ENCODE peak calls at places on chromosomes 2 and 18, in four cellular contexts. G, Y, R and H are unnamed samples.

GRCh38 chr2:199985625-199986207 is 30.3 kb downstream of the MAIP1 start:
- DNase-seq in G (peak), Y (peak), R (peak), H (peak)

GRCh38 chr2:136129601-136130000 is 11.7 kb upstream of the CXCR4 start:
- DNase-seq in G (no peak), Y (peak), R (no peak), H (no peak)

GRCh38 chr2:29522951-29523669 is 398.3 kb downstream of the ALK start:
- DNase-seq in G (no peak), Y (no peak), R (peak), H (no peak)

GRCh38 chr2:102278720-102279390 is 32.5 kb upstream of the IL1RL1 start:
- DNase-seq in G (no peak), Y (no peak), R (no peak), H (peak)

GRCh38 chr18:47832348-47832747 is 98.1 kb downstream of the SMAD2 start:
- DNase-seq in G (no peak), Y (no peak), R (no peak), H (no peak)

GRCh38 chr18:31241900-31242409 is 76.0 kb upstream of the DSG1 start:
- DNase-seq in G (peak), Y (no peak), R (no peak), H (peak)

GRCh38 chr18:77207540-77207939 is 42.1 kb upstream of the GALR1 start:
- DNase-seq in G (peak), Y (peak), R (peak), H (peak)

GRCh38 chr2:64750001-64750816 is 96.5 kb upstream of the SERTAD2 start:
- DNase-seq in G (no peak), Y (peak), R (peak), H (peak)

GRCh38 chr2:211957799-211958198 is 580.8 kb downstream of the ERBB4 start:
- DNase-seq in G (no peak), Y (no peak), R (no peak), H (no peak)

GRCh38 chr2:47720559-47720958 is 62.4 kb upstream of the MSH6 start:
- DNase-seq in G (no peak), Y (no peak), R (no peak), H (no peak)

GRCh38 chr2:141020346-141020745 is 1110.5 kb downstream of the LRP1B start:
- DNase-seq in G (no peak), Y (no peak), R (no peak), H (no peak)

GRCh38 chr18:23114911-23115310 is 20.4 kb upstream of the CABLES1 start:
- DNase-seq in G (no peak), Y (no peak), R (no peak), H (no peak)

GRCh38 chr2:30106543-30106942 is 40.3 kb upstream of the YPEL5 start:
- DNase-seq in G (no peak), Y (no peak), R (no peak), H (no peak)

GRCh38 chr2:80852079-80852807 is 547.7 kb upstream of the LRRTM1 start:
- DNase-seq in G (no peak), Y (peak), R (no peak), H (no peak)

GRCh38 chr2:130728007-130728454 is 839 bp upstream of the GPR148 start:
- DNase-seq in G (no peak), Y (peak), R (no peak), H (no peak)

DNA sequence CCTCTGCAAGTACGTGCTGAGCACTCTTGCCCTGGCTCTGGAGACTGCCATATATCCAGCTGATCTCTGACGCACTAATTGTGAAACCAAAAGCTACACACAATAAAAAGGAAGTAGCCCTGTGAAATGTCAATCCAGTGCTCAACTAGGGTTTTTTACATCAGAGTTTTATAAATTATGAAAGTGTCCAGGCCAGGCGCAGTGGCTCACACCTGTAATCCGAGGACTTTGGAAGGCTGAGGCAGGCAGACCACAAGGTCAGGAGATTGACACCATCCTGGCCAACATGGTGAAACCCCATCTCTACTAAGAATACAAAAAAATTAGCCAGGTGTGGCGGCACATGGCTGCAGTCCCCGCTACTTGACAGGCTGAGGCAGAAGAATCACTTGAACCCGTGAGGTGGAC is 24.5 kb upstream of the PEX13 start:
- DNase-seq in G (no peak), Y (peak), R (no peak), H (no peak)
- H2AFZ ChIP-seq in G (no peak), Y (peak), R (no peak), H (no peak)

DNA sequence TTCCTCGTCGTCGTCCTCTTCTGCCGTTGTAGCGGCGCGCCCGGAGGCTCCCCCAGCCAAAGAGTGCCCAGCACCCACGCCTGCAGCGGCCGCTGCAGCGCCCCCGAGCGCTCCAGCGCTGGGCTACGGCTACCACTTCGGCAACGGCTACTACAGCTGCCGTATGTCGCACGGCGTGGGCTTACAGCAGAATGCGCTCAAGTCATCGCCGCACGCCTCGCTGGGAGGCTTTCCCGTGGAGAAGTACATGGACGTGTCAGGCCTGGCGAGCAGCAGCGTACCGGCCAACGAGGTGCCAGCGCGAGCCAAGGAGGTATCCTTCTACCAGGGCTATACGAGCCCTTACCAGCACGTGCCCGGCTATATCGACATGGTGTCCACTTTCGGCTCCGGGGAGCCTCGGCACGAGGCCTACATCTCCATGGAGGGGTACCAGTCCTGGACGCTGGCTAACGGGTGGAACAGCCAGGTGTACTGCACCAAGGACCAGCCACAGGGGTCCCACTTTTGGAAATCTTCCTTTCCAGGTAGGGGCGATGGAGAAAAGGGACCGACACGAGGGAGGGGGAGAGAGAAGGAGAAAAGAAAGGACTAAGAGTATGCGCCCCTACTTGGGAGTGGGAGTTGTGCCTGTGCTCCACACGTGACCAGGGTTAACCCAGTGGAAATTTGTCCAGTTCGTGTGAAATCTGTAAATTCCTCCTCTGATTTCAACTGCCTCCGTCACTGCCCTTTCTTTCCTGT is 796 bp downstream of the HOXD13 start:
- DNase-seq in G (no peak), Y (no peak), R (no peak), H (peak)
- H2AFZ ChIP-seq in G (no peak), Y (no peak), R (peak), H (peak)

GRCh38 chr2:45857848-45858520 is 206.5 kb downstream of the PRKCE start:
- DNase-seq in G (no peak), Y (no peak), R (no peak), H (no peak)

GRCh38 chr2:45857206-45857605 is 205.7 kb downstream of the PRKCE start:
- DNase-seq in G (no peak), Y (no peak), R (no peak), H (no peak)

GRCh38 chr2:45862843-45863242 is 211.4 kb downstream of the PRKCE start:
- DNase-seq in G (no peak), Y (no peak), R (no peak), H (no peak)

GRCh38 chr2:45859682-45860081 is 208.2 kb downstream of the PRKCE start:
- DNase-seq in G (no peak), Y (no peak), R (no peak), H (no peak)

GRCh38 chr2:45860136-45861106 is 208.9 kb downstream of the PRKCE start:
- DNase-seq in G (no peak), Y (no peak), R (peak), H (no peak)
- H2AFZ ChIP-seq in G (no peak), Y (no peak), R (peak), H (no peak)

GRCh38 chr2:196925445-196925767 is 1.1 kb downstream of the PGAP1 start:
- DNase-seq in G (no peak), Y (no peak), R (peak), H (peak)

GRCh38 chr2:196926562-196927317 is at the start of gene PGAP1:
- DNase-seq in G (peak), Y (peak), R (peak), H (peak)

GRCh38 chr2:196925768-196926561 is 542 bp downstream of the PGAP1 start:
- DNase-seq in G (no peak), Y (peak), R (peak), H (peak)

GRCh38 chr2:196924051-196924450 is 2.5 kb downstream of the PGAP1 start:
- DNase-seq in G (no peak), Y (no peak), R (no peak), H (no peak)

GRCh38 chr2:196927318-196928225 is 1.1 kb upstream of the PGAP1 start:
- DNase-seq in G (no peak), Y (peak), R (peak), H (peak)
- H2AFZ ChIP-seq in G (peak), Y (peak), R (peak), H (peak)

GRCh38 chr2:10934979-10935350 is 23.2 kb downstream of the KCNF1 start:
- DNase-seq in G (no peak), Y (no peak), R (no peak), H (no peak)
- H2AFZ ChIP-seq in G (no peak), Y (no peak), R (no peak), H (no peak)